ENCODE peak calls at places on chromosome 10, in eight cellular contexts. P is hepatocyte; W is GM13977; H is activated naive CD4-positive, alpha-beta T cell treated with anti-CD3 and anti-CD28 coated beads, Interleukin-2, amount 50 U/mL, for 16 hours; I is cardiac muscle cell; M is iris pigment epithelial cell; B is amniotic stem cell; L is WTC11. S is an unnamed sample.

GRCh38 chr10:113030453-113030852 is 80.4 kb downstream of the TCF7L2 start:
- DNase-seq in W (no peak), L (no peak), M (peak; percentile 85), P (peak; percentile 19), B (no peak), I (no peak), H (no peak), S (peak; percentile 48)

GRCh38 chr10:61346946-61347345 is 106.2 kb downstream of the TMEM26 start:
- DNase-seq in I (no peak), W (no peak), B (no peak), H (no peak), L (no peak), M (no peak), P (no peak), S (no peak)

GRCh38 chr10:10886861-10887539 is 130.7 kb upstream of the CELF2 start:
- DNase-seq in M (no peak), B (no peak), H (no peak), W (no peak), I (peak; percentile 23), P (peak; percentile 55), L (no peak), S (no peak)

GRCh38 chr10:4647138-4647785 is 178.7 kb upstream of the AKR1E2 start:
- DNase-seq in I (no peak), M (no peak), B (no peak), W (no peak), P (no peak), L (no peak), H (no peak), S (peak; percentile 45)

GRCh38 chr10:114492351-114493037 is 88.2 kb upstream of the AFAP1L2 start:
- DNase-seq in M (peak; percentile 18), W (no peak), P (no peak), H (no peak), I (peak; percentile 49), L (no peak), B (no peak), S (no peak)

GRCh38 chr10:22988581-22989360 is 60.9 kb downstream of the ARMC3 start:
- DNase-seq in M (peak; percentile 51), W (peak; percentile 64), L (peak; percentile 39), H (peak; percentile 58), P (peak; percentile 78), B (peak; percentile 42), I (peak; percentile 76), S (peak; percentile 32)

GRCh38 chr10:11687357-11687771 is 54.8 kb upstream of the ECHDC3 start:
- DNase-seq in M (no peak), P (peak; percentile 50), W (no peak), L (no peak), H (no peak), B (no peak), I (no peak), S (no peak)

GRCh38 chr10:87961314-87961713 is 97.9 kb downstream of the PTEN start:
- DNase-seq in I (peak; percentile 30), P (no peak), L (no peak), M (peak; percentile 28), H (no peak), W (no peak), B (peak; percentile 34), S (peak; percentile 21)

GRCh38 chr10:78511324-78512204 is 477.9 kb downstream of the RPS24 start:
- DNase-seq in H (no peak), W (no peak), I (no peak), B (no peak), M (no peak), P (no peak), L (no peak), S (no peak)

GRCh38 chr10:13773496-13774170 is 186.9 kb downstream of the PRPF18 start:
- DNase-seq in M (no peak), I (no peak), P (no peak), W (no peak), L (no peak), B (no peak), H (no peak), S (no peak)

GRCh38 chr10:96585726-96586418 is 940 bp downstream of the TM9SF3 start:
- DNase-seq in P (peak; percentile 61), M (peak; percentile 31), L (no peak), I (peak; percentile 14), W (no peak), B (no peak), H (no peak), S (no peak)

GRCh38 chr10:2873769-2874168 is 193.6 kb upstream of the PFKP start:
- DNase-seq in P (no peak), M (no peak), I (no peak), L (no peak), B (no peak), W (no peak), H (no peak), S (no peak)

GRCh38 chr10:63384001-63384400 is 81.8 kb downstream of the JMJD1C start:
- DNase-seq in L (no peak), H (no peak), W (no peak), P (no peak), B (no peak), I (no peak), M (no peak), S (no peak)

GRCh38 chr10:8044908-8045727 is 9.4 kb upstream of the GATA3 start:
- DNase-seq in L (no peak), W (peak; percentile 61), I (no peak), M (no peak), H (no peak), P (peak; percentile 25), B (no peak), S (no peak)

GRCh38 chr10:78905015-78905939 is 163.5 kb upstream of the ZMIZ1 start:
- DNase-seq in W (no peak), M (no peak), P (no peak), I (no peak), L (no peak), B (no peak), H (no peak), S (no peak)

GRCh38 chr10:73248259-73248724 is 1.2 kb upstream of the DNAJC9 start:
- DNase-seq in M (no peak), B (no peak), P (no peak), H (no peak), L (no peak), W (no peak), I (no peak), S (no peak)